ENCODE peak calls at places on chromosome 15, in four cellular contexts. T is stomach, V is NT2/D1, D is SJCRH30. L is an unnamed sample.

GRCh38 chr15:79035111-79035601 is 55.4 kb downstream of the RASGRF1 start:
- DNase-seq in T (no peak), V (no peak), D (no peak), L (no peak)

GRCh38 chr15:38886315-38887163 is 321.9 kb upstream of the RASGRP1 start:
- DNase-seq in T (no peak), V (no peak), D (no peak), L (no peak)

GRCh38 chr15:69313437-69314000 is 14.8 kb downstream of the PAQR5 start:
- DNase-seq in D (no peak), V (no peak), T (no peak), L (no peak)

GRCh38 chr15:25508369-25509002 is 69.7 kb upstream of the UBE3A start:
- DNase-seq in T (no peak), D (peak; percentile 24), V (no peak), L (no peak)

GRCh38 chr15:89659295-89659694 is 4.0 kb upstream of the KIF7 start:
- DNase-seq in V (no peak), T (no peak), D (no peak), L (no peak)

GRCh38 chr15:39486546-39487081 is 94.3 kb upstream of the THBS1 start:
- DNase-seq in T (no peak), V (no peak), D (no peak), L (no peak)

GRCh38 chr15:84812842-84813241 is 4.3 kb upstream of the ALPK3 start:
- DNase-seq in T (no peak), D (no peak), V (no peak), L (no peak)

GRCh38 chr15:55799287-55800212 is 56.6 kb upstream of the PRTG start:
- DNase-seq in D (peak; percentile 82), V (peak; percentile 51), T (peak; percentile 27), L (no peak)

GRCh38 chr15:38558714-38559059 is 5.9 kb downstream of the RASGRP1 start:
- DNase-seq in V (no peak), T (no peak), D (no peak), L (no peak)

GRCh38 chr15:69065981-69066645 is 51.6 kb downstream of the NOX5 start:
- DNase-seq in D (no peak), T (no peak), V (no peak), L (no peak)

GRCh38 chr15:86863226-86863915 is 783.7 kb downstream of the AGBL1 start:
- DNase-seq in V (peak; percentile 16), D (peak; percentile 61), T (no peak), L (no peak)

GRCh38 chr15:78574944-78575343 is 9.6 kb downstream of the CHRNA5 start:
- DNase-seq in T (no peak), V (no peak), D (no peak), L (no peak)

GRCh38 chr15:68424754-68425390 is 7.1 kb downstream of the ITGA11 start:
- DNase-seq in T (no peak), D (no peak), V (no peak), L (no peak)

GRCh38 chr15:55589297-55589696 is 1.2 kb upstream of the PYGO1 start:
- DNase-seq in D (peak; percentile 78), V (no peak), T (no peak), L (no peak)

GRCh38 chr15:99076109-99076508 is 28.8 kb upstream of the SYNM start:
- DNase-seq in V (no peak), D (no peak), T (no peak), L (no peak)

GRCh38 chr15:78360426-78360825 is 20.3 kb downstream of the CRABP1 start:
- DNase-seq in V (no peak), T (no peak), D (no peak), L (no peak)

GRCh38 chr15:75994220-75994619 is 18.0 kb downstream of the NRG4 start:
- DNase-seq in D (no peak), V (no peak), T (no peak), L (no peak)

GRCh38 chr15:92161039-92161670 is 232.5 kb upstream of the ST8SIA2 start:
- DNase-seq in T (no peak), D (no peak), V (no peak), L (no peak)

GRCh38 chr15:78212546-78213424 is 21.6 kb downstream of the ACSBG1 start:
- DNase-seq in T (peak; percentile 73), D (peak; percentile 95), V (no peak), L (peak; percentile 15)

GRCh38 chr15:23857028-23857641 is 170.0 kb upstream of the NDN start:
- DNase-seq in V (peak; percentile 50), T (peak; percentile 56), D (peak; percentile 47), L (no peak)

GRCh38 chr15:99155961-99156443 is 51.1 kb downstream of the SYNM start:
- DNase-seq in T (no peak), D (no peak), V (no peak), L (no peak)

GRCh38 chr15:98315951-98316350 is 332.4 kb upstream of the IGF1R start:
- DNase-seq in V (no peak), T (no peak), D (no peak), L (no peak)

GRCh38 chr15:98806275-98806895 is 158.0 kb downstream of the IGF1R start:
- DNase-seq in T (no peak), D (no peak), V (no peak), L (no peak)

GRCh38 chr15:80699981-80700380 is 4.9 kb downstream of the ABHD17C start:
- DNase-seq in V (no peak), D (no peak), T (no peak), L (no peak)

GRCh38 chr15:57537072-57537471 is 54.6 kb upstream of the MYZAP start:
- DNase-seq in V (no peak), D (peak; percentile 92), T (peak; percentile 55), L (no peak)

GRCh38 chr15:70095387-70096214 is 2.1 kb downstream of the TLE3 start:
- DNase-seq in V (no peak), T (peak; percentile 47), D (peak; percentile 59), L (peak; percentile 42)

GRCh38 chr15:72685925-72686794 is at the start of the genes BBS4 and HIGD2B:
- DNase-seq in V (peak; percentile 92), D (peak; percentile 95), T (peak; percentile 91), L (peak; percentile 84)

DNA sequence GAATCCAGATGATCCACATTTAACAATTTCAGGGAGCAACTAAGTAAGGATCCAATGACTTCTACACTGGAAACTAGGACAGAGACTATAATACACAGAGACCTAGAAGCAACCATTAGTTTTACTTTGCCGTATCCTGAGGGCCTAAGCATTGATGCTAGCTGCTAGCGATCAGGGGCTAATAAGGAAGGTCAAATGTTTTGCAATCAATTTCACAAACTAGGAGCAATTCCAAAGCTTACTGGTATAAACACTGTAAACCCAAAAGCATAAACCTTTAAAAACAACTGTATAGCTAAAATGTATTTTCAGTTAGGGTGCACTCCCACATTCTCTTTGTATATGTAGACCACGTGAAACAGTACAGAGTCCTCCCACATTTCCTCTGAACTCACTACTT is 31.5 kb downstream of the FBN1 start:
- DNase-seq in V (no peak), D (no peak), T (no peak), L (no peak)
- H3K4me1 ChIP-seq in V (no peaks in the 10 kb centered on the region), D (peaks cover 13% of the 10 kb centered on the region), T (peaks cover 44% of the 10 kb centered on the region), L (no peaks in the 10 kb centered on the region)

DNA sequence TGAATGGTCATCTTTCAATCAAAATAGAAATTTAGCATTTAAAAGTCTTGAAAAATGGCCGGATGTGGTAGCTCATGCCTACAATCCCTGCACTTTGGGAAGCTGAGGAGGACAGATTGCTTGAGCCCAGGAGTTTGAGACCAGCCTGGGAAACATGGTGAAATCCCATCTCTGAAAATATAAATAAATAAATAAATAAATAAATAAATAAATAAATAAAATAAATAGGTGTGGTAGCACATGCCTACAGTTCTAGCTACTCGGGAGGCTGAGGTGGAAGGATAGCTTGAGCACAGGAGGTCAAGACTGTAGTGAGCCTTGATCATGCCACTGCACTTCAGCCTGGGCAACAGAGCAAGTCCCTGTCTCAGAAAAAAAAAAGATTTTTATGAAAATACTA is 25.9 kb downstream of the SLC30A4 start:
- DNase-seq in T (no peak), V (no peak), D (no peak), L (no peak)
- H3K4me1 ChIP-seq in T (no peaks in the 10 kb centered on the region), V (no peaks in the 10 kb centered on the region), D (no peaks in the 10 kb centered on the region), L (no peaks in the 10 kb centered on the region)

GRCh38 chr15:37037256-37037655 is 63.1 kb downstream of the MEIS2 start:
- DNase-seq in V (no peak), T (no peak), D (no peak), L (no peak)
- H3K4me1 ChIP-seq in V (no peaks in the 10 kb centered on the region), T (peaks cover 34% of the 10 kb centered on the region), D (peaks cover 17% of the 10 kb centered on the region), L (no peaks in the 10 kb centered on the region)

DNA sequence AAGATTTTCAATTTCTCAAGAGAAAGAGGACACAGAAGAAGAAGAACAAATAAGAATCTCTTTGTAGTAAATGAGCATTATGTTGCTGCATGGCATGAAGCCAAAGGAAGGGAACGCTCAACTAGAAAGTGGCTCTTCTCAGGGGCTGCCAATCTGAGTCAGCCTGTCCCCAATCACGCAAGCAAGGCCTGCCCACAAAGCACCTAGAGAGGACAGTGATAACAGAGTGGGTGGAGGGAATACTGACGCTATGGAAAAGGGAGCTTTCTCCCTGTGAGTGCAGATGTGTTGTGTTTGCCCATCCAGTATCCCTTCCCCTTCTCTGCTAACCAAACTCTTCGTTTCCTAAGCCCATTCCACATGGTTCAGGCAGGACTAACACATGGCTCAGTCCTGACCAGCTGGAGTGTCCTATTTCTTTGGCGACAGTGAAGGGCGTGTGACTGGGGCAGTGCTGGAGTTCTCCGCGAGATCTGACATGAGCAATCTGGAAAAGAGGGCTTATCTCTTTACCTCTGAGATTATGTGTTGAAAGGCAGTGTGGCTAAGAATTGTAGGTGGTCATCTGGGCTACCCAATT is 14.2 kb downstream of the FBN1 start:
- DNase-seq in D (no peak), V (no peak), T (no peak), L (no peak)
- H3K4me1 ChIP-seq in D (no peaks in the 10 kb centered on the region), V (no peaks in the 10 kb centered on the region), T (peaks cover 21% of the 10 kb centered on the region), L (no peaks in the 10 kb centered on the region)

GRCh38 chr15:31366169-31366734 is 39.6 kb downstream of the KLF13 start:
- DNase-seq in V (no peak), D (no peak), T (no peak), L (no peak)

GRCh38 chr15:31365655-31366127 is 39.1 kb downstream of the KLF13 start:
- DNase-seq in T (peak; percentile 97), V (peak; percentile 38), D (no peak), L (peak; percentile 82)

GRCh38 chr15:31362886-31363285 is 36.3 kb downstream of the KLF13 start:
- DNase-seq in D (no peak), T (no peak), V (no peak), L (no peak)

GRCh38 chr15:31365032-31365654 is 38.5 kb downstream of the KLF13 start:
- DNase-seq in D (no peak), V (no peak), T (no peak), L (no peak)

DNA sequence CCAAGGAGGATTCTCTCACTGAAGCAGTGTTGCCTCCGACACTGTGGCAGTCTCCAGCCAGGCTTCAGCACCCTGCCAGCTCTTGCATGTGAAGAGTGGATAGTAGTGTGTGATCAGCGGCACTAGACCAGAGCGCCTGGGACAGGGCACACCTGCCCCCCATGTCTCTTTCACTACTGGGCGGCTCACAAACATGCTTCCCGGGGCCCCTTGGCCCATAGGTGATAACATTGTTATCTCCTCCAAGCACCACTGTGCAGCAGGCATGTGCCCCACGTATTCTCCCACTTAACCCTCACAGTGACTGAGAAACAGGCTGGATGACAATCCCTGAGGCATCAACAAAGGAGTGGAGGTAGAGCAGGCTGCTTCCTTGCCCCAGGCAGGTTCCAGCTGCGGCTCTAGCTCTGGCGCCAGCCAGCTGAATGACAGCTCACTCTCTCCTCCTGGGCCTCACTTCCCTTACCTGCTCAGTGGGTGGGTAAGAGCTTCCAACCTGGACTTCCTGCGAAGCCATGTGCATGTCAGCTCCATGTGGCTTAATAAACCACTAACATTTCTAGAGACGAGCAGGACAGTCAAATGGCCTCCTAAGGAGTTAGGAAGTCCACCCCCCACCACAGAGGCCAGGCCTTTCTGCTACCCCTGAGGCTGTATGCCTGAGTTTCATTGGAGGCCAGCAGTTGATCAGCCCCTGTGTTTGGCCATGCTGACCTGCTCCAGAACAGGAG is 37.8 kb downstream of the KLF13 start:
- DNase-seq in D (no peak), V (no peak), T (no peak), L (no peak)
- H3K4me1 ChIP-seq in D (peaks cover 6% of the 10 kb centered on the region), V (peaks cover 26% of the 10 kb centered on the region), T (peaks cover 100% of the 10 kb centered on the region), L (peaks cover 88% of the 10 kb centered on the region)

L was measured in naive thymus-derived CD4-positive, alpha-beta T cell.